ENCODE peak calls at places on chromosome 13, in four cellular contexts. Z is A549, E is HepG2, R is WTC11. W is an unnamed sample.

GRCh38 chr13:92122454-92122853 is 724.0 kb downstream of the GPC5 start:
- DNase-seq in Z (no peak), E (no peak), R (no peak), W (peak; percentile 4)

GRCh38 chr13:113656831-113657671 is 947 bp downstream of the ATP4B start:
- DNase-seq in R (peak; percentile 13), Z (no peak), E (no peak), W (no peak)

GRCh38 chr13:43072394-43072793 is 49.0 kb downstream of the DNAJC15 start:
- DNase-seq in Z (no peak), E (no peak), R (no peak), W (peak; percentile 9)

GRCh38 chr13:76336889-76337844 is 549.0 kb downstream of the KCTD12 start:
- DNase-seq in E (no peak), R (no peak), Z (no peak), W (no peak)

GRCh38 chr13:97600438-97601080 is 166.6 kb downstream of the RAP2A start:
- DNase-seq in E (peak; percentile 4), R (no peak), Z (peak; percentile 33), W (peak; percentile 55)

GRCh38 chr13:88417801-88418200 is 746.6 kb downstream of the SLITRK5 start:
- DNase-seq in R (no peak), E (no peak), Z (no peak), W (no peak)

GRCh38 chr13:114099191-114099590 is 33.2 kb downstream of the RASA3 start:
- DNase-seq in E (peak; percentile 13), Z (peak; percentile 76), R (peak; percentile 24), W (peak; percentile 62)

GRCh38 chr13:52846567-52847321 is 1.7 kb downstream of the PCDH8 start:
- DNase-seq in E (no peak), R (peak; percentile 92), Z (no peak), W (no peak)

GRCh38 chr13:94800423-94800822 is 88.1 kb upstream of the SOX21 start:
- DNase-seq in E (no peak), R (no peak), Z (no peak), W (no peak)

GRCh38 chr13:74067818-74068217 is 66.4 kb downstream of the KLF12 start:
- DNase-seq in E (no peak), Z (no peak), R (no peak), W (no peak)

GRCh38 chr13:27985600-27985999 is 2.9 kb downstream of the URAD start:
- DNase-seq in E (no peak), R (no peak), Z (no peak), W (no peak)

GRCh38 chr13:51004918-51005460 is 95.4 kb downstream of the RNASEH2B start:
- DNase-seq in E (no peak), R (no peak), Z (no peak), W (no peak)

GRCh38 chr13:67844544-67844943 is 614.4 kb upstream of the PCDH9 start:
- DNase-seq in R (no peak), E (no peak), Z (no peak), W (no peak)
- TF ChIP-seq MAX in R (no peak), E (no peak), Z (no peak), W (no peak)

GRCh38 chr13:60679928-60680693 is 283.1 kb downstream of the TDRD3 start:
- DNase-seq in R (no peak), E (no peak), Z (no peak), W (peak; percentile 6)
- TF ChIP-seq MAX in R (no peak), E (no peak), Z (no peak), W (no peak)

GRCh38 chr13:89474432-89474831 is 1803.3 kb downstream of the SLITRK5 start:
- DNase-seq in Z (no peak), E (no peak), R (no peak), W (no peak)
- TF ChIP-seq MAX in Z (no peak), E (no peak), R (no peak), W (no peak)

DNA sequence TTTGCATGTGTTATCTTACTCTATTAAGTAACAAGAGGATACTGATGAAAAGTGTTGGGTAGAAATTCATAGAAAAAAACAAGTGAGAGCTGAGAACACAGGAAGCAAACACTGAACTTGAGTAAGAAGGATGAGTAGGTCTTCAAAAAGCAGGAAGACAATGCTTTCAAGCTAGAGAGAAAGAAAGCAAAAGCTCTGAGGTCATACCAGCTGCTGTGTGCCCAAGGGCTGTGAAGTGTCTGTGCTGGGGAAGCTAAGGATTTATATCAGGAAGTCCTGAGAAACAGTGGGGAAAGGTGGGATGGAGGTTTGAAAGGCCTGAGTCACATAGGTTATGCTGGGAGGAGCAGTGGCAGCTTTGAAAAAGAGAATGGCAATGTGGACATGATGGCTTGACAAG is 145.5 kb upstream of the MAB21L1 start:
- DNase-seq in E (no peak), R (no peak), Z (peak; percentile 1), W (no peak)
- TF ChIP-seq MAX in E (no peak), R (no peak), Z (no peak), W (no peak)

DNA sequence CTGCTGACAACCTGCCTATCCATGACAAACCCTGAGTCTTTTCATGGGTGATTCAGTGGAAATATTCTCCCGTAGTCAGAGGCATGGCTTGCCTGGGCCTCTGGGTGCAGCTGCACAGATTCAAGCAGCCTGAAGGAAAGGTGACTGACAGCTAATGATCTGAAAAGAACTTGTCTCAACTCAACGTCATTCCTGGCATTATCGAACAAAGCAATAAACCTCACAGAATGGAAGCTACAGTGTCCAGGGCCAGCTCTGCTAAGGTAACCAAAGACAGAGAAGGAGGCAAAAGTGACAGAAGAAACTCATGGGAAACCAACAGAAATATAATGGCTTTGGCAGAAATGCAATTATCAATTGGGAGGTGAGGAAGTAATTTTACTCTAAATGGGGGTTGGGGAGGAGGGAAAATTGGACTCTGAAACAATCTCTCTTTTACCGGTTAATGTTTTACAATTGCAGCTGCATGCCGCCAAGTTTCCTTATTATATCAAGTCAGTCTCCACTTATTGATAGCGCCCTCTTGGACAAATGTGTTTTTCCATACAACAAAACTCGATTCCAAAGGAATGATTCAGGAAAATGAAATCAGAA is 12.9 kb downstream of the STARD13 start:
- DNase-seq in E (peak; percentile 52), Z (no peak), R (no peak), W (no peak)
- TF ChIP-seq MAX in E (no peak), Z (no peak), R (no peak), W (no peak)

W was measured in NB4.